ENCODE peak calls at places on chromosome 15, in seven cellular contexts. U, Q, I, L, W, E and R are unnamed samples.

GRCh38 chr15:50909044-50909342 is 510 bp downstream of the AP4E1 start:
- DNase-seq in U (no peak), Q (no peak), I (no peak), L (no peak), W (no peak), E (no peak), R (no peak)

GRCh38 chr15:36590838-36591237 is 11.4 kb downstream of the CDIN1 start:
- DNase-seq in U (peak), Q (no peak), I (no peak), L (peak), W (no peak), E (no peak), R (no peak)

GRCh38 chr15:70783610-70784021 is 20.3 kb upstream of the UACA start:
- DNase-seq in U (no peak), Q (no peak), I (no peak), L (peak), W (no peak), E (no peak), R (no peak)

GRCh38 chr15:26864664-26865191 is 2.1 kb upstream of the GABRA5 start:
- DNase-seq in U (peak), Q (no peak), I (peak), L (peak), W (no peak), E (peak), R (no peak)

GRCh38 chr15:70636540-70637165 is 126.7 kb downstream of the UACA start:
- DNase-seq in U (no peak), Q (no peak), I (peak), L (peak), W (no peak), E (peak), R (no peak)

GRCh38 chr15:78212546-78213424 is 21.6 kb downstream of the ACSBG1 start:
- DNase-seq in U (peak), Q (no peak), I (peak), L (peak), W (peak), E (no peak), R (no peak)

GRCh38 chr15:70535955-70536338 is 227.4 kb downstream of the UACA start:
- DNase-seq in U (no peak), Q (no peak), I (no peak), L (no peak), W (no peak), E (no peak), R (no peak)

GRCh38 chr15:87634361-87634760 is 622.2 kb downstream of the NTRK3 start:
- DNase-seq in U (no peak), Q (no peak), I (no peak), L (peak), W (no peak), E (no peak), R (no peak)

GRCh38 chr15:61171190-61171589 is 57.9 kb downstream of the RORA start:
- DNase-seq in U (no peak), Q (no peak), I (no peak), L (no peak), W (no peak), E (no peak), R (no peak)

GRCh38 chr15:51736646-51737537 is 563 bp downstream of the LYSMD2 start:
- DNase-seq in U (no peak), Q (peak), I (peak), L (peak), W (peak), E (peak), R (peak)

GRCh38 chr15:101609742-101610627 is 42.2 kb downstream of the TM2D3 start:
- DNase-seq in U (no peak), Q (no peak), I (no peak), L (no peak), W (no peak), E (no peak), R (no peak)

GRCh38 chr15:33960160-33960559 is 8.1 kb upstream of the CHRM5 start:
- DNase-seq in U (no peak), Q (no peak), I (peak), L (no peak), W (no peak), E (no peak), R (no peak)

GRCh38 chr15:96254168-96254567 is 76.3 kb upstream of the NR2F2 start:
- DNase-seq in U (no peak), Q (no peak), I (no peak), L (no peak), W (no peak), E (peak), R (no peak)

GRCh38 chr15:100940785-100941379 is 21.7 kb downstream of the LRRK1 start:
- DNase-seq in U (no peak), Q (no peak), I (peak), L (no peak), W (no peak), E (no peak), R (no peak)

GRCh38 chr15:56058986-56059385 is 65.6 kb upstream of the NEDD4 start:
- DNase-seq in U (no peak), Q (no peak), I (no peak), L (no peak), W (no peak), E (no peak), R (no peak)

GRCh38 chr15:101379647-101380046 is 84.6 kb upstream of the SNRPA1 start:
- DNase-seq in U (no peak), Q (no peak), I (no peak), L (no peak), W (no peak), E (no peak), R (no peak)

GRCh38 chr15:96460106-96460505 is 129.6 kb downstream of the NR2F2 start:
- DNase-seq in U (no peak), Q (no peak), I (no peak), L (no peak), W (no peak), E (no peak), R (no peak)

GRCh38 chr15:70339551-70340517 is 242.1 kb upstream of the TLE3 start:
- DNase-seq in U (no peak), Q (no peak), I (peak), L (peak), W (no peak), E (no peak), R (no peak)

GRCh38 chr15:98946301-98947255 is 61.0 kb downstream of the PGPEP1L start:
- DNase-seq in U (peak), Q (no peak), I (no peak), L (no peak), W (peak), E (no peak), R (no peak)

GRCh38 chr15:45640610-45641009 is 5.8 kb downstream of the SQOR start:
- DNase-seq in U (peak), Q (no peak), I (no peak), L (peak), W (no peak), E (no peak), R (no peak)

GRCh38 chr15:34216527-34217270 is 6.8 kb upstream of the KATNBL1 start:
- DNase-seq in U (no peak), Q (no peak), I (no peak), L (no peak), W (no peak), E (no peak), R (no peak)

GRCh38 chr15:40092416-40093223 is 16.1 kb downstream of the BMF start:
- DNase-seq in U (peak), Q (no peak), I (no peak), L (peak), W (peak), E (peak), R (peak)

GRCh38 chr15:72902245-72902928 is 118.8 kb upstream of the ADPGK start:
- DNase-seq in U (peak), Q (no peak), I (no peak), L (peak), W (peak), E (no peak), R (peak)

GRCh38 chr15:39459538-39459937 is 121.3 kb upstream of the THBS1 start:
- DNase-seq in U (no peak), Q (no peak), I (no peak), L (peak), W (no peak), E (no peak), R (no peak)

GRCh38 chr15:85792872-85793621 is 1.7 kb downstream of the KLHL25 start:
- DNase-seq in U (no peak), Q (no peak), I (no peak), L (peak), W (no peak), E (no peak), R (no peak)

GRCh38 chr15:98798375-98798893 is 150.1 kb downstream of the IGF1R start:
- DNase-seq in U (no peak), Q (no peak), I (no peak), L (no peak), W (no peak), E (no peak), R (no peak)

GRCh38 chr15:71596672-71597071 is 213.7 kb upstream of the NR2E3 start:
- DNase-seq in U (no peak), Q (no peak), I (no peak), L (no peak), W (peak), E (no peak), R (peak)

GRCh38 chr15:48233246-48233645 is 27.1 kb downstream of the SLC12A1 start:
- DNase-seq in U (no peak), Q (no peak), I (no peak), L (no peak), W (no peak), E (no peak), R (no peak)

GRCh38 chr15:72857331-72858065 is 73.9 kb upstream of the ADPGK start:
- DNase-seq in U (no peak), Q (no peak), I (no peak), L (no peak), W (no peak), E (no peak), R (no peak)

GRCh38 chr15:82850731-82851130 is 41.3 kb downstream of the WHAMM start:
- DNase-seq in U (no peak), Q (no peak), I (no peak), L (no peak), W (no peak), E (no peak), R (no peak)

GRCh38 chr15:36658905-36659304 is 79.5 kb downstream of the CDIN1 start:
- DNase-seq in U (no peak), Q (no peak), I (no peak), L (no peak), W (no peak), E (no peak), R (no peak)

GRCh38 chr15:55372701-55373440 is 35.3 kb downstream of the CCPG1 start:
- DNase-seq in U (no peak), Q (no peak), I (no peak), L (no peak), W (no peak), E (no peak), R (no peak)

GRCh38 chr15:64528871-64529270 is 68.5 kb downstream of the ZNF609 start:
- DNase-seq in U (no peak), Q (no peak), I (no peak), L (no peak), W (no peak), E (no peak), R (no peak)

GRCh38 chr15:68441045-68441743 is 9.2 kb upstream of the ITGA11 start:
- DNase-seq in U (peak), Q (no peak), I (no peak), L (no peak), W (no peak), E (no peak), R (no peak)

GRCh38 chr15:25248583-25249235 is 190.1 kb downstream of the UBE3A start:
- DNase-seq in U (no peak), Q (no peak), I (no peak), L (no peak), W (peak), E (no peak), R (peak)

GRCh38 chr15:88604972-88605506 is 16.1 kb upstream of the AEN start:
- DNase-seq in U (no peak), Q (no peak), I (no peak), L (no peak), W (no peak), E (peak), R (no peak)

GRCh38 chr15:98905981-98906711 is 101.4 kb downstream of the PGPEP1L start:
- DNase-seq in U (no peak), Q (no peak), I (no peak), L (peak), W (no peak), E (no peak), R (no peak)

GRCh38 chr15:66936115-66936863 is 129.1 kb upstream of the SMAD3 start:
- DNase-seq in U (no peak), Q (no peak), I (no peak), L (peak), W (peak), E (no peak), R (no peak)
- H3K4me3 ChIP-seq in U (peak), Q (no peak), I (no peak), L (peak), W (peak), E (no peak), R (no peak)

GRCh38 chr15:75920079-75920478 is 16.4 kb downstream of the FBXO22 start:
- DNase-seq in U (no peak), Q (no peak), I (no peak), L (peak), W (no peak), E (no peak), R (no peak)
- H3K4me3 ChIP-seq in U (no peak), Q (no peak), I (no peak), L (no peak), W (no peak), E (no peak), R (no peak)

GRCh38 chr15:92714071-92714456 is 58.5 kb upstream of the FAM174B start:
- DNase-seq in U (peak), Q (no peak), I (peak), L (peak), W (no peak), E (peak), R (no peak)
- H3K4me3 ChIP-seq in U (peak), Q (peak), I (peak), L (peak), W (peak), E (peak), R (peak)

GRCh38 chr15:58369956-58370355 is 61.8 kb upstream of the LIPC start:
- DNase-seq in U (no peak), Q (no peak), I (no peak), L (no peak), W (no peak), E (no peak), R (no peak)

GRCh38 chr15:58374147-58374546 is 57.6 kb upstream of the LIPC start:
- DNase-seq in U (no peak), Q (no peak), I (no peak), L (no peak), W (no peak), E (no peak), R (no peak)

DNA sequence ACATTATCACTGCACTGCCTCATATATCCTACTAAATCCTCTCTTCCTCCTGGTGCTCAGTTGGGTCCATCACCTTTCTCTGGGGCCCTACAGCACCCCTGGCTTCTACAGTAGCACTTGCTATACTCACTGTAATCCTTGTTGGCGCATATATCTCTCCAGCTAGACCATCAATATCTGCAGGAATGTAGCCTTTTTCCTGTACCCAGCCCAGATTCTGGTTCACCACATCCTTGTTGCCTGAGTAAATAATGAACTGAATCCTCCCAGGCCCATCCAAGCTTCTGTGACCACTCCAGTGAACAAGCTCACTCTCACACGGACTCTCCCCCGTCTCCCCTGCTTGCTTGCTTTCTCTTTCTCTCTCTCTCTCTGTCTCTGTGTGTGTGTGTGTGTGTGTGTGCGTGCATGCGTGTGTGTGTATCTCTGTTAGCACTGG is 62.5 kb upstream of the LIPC start:
- DNase-seq in U (peak), Q (peak), I (no peak), L (peak), W (no peak), E (no peak), R (no peak)
- H3K4me3 ChIP-seq in U (peak), Q (peak), I (no peak), L (no peak), W (no peak), E (no peak), R (no peak)

DNA sequence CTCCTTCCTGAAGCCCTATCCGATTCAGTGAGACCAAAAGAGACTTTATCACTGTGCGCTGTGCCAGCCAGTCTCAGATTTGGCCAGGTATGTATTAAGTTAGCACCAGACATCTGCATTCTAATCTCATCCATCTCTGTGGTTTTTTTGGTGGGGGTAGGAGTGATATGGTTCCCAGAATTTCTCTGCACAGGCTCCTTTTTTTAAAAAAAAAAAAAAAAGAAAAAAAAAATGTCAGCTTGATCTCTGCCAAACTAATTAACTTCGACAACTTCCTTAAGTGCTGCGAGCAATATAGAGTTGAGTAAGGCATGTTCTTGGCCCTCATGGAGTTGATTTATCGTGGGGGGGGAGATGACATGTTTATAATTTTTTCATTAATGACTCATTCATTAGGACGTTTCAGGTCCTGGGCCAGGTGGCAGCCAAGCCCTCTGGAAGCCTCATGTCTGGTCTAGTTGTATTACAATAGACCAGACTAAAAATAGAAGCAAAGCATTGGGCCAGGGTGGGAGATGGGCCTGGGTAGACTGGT is 12.9 kb downstream of the SLCO3A1 start:
- DNase-seq in U (no peak), Q (no peak), I (no peak), L (no peak), W (no peak), E (no peak), R (no peak)
- H3K4me3 ChIP-seq in U (no peak), Q (no peak), I (no peak), L (no peak), W (peak), E (no peak), R (no peak)

DNA sequence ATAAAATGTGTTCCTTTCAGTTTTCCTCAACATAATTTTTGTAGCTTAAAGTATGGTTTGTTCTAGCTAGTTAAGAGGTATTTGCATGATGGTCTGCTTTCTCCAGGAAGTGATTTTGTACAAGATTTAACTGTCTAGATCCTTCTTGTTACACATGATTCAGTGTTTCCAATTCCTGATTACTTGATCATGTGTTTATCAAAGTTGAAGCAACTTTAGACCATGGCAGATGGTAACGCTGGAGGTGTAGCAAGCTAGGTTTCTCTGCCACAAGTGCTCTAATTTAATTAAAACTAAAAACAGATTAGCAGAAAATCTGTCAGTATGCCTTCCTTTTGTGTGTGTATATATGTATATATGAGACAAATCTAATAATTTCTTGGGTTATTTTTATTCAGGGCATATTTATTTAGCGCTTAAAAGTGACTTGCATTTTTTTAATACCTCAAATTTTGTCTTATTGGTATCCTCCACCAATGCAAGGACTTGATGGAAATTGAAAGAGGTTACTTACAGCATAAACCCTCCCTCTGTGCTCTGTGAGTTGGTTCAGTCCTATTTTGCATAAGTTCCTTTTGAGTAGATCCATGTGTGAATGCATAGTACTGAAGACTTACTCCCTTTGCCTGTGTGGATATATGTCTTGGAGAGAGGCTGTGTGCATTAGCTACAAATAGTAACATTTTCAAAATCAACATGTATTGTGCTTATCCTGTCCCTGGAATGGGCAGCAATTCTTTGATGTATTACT is 157.3 kb upstream of the CGNL1 start:
- DNase-seq in U (peak), Q (no peak), I (peak), L (peak), W (no peak), E (peak), R (no peak)
- H3K4me3 ChIP-seq in U (peak), Q (no peak), I (no peak), L (peak), W (peak), E (peak), R (no peak)

DNA sequence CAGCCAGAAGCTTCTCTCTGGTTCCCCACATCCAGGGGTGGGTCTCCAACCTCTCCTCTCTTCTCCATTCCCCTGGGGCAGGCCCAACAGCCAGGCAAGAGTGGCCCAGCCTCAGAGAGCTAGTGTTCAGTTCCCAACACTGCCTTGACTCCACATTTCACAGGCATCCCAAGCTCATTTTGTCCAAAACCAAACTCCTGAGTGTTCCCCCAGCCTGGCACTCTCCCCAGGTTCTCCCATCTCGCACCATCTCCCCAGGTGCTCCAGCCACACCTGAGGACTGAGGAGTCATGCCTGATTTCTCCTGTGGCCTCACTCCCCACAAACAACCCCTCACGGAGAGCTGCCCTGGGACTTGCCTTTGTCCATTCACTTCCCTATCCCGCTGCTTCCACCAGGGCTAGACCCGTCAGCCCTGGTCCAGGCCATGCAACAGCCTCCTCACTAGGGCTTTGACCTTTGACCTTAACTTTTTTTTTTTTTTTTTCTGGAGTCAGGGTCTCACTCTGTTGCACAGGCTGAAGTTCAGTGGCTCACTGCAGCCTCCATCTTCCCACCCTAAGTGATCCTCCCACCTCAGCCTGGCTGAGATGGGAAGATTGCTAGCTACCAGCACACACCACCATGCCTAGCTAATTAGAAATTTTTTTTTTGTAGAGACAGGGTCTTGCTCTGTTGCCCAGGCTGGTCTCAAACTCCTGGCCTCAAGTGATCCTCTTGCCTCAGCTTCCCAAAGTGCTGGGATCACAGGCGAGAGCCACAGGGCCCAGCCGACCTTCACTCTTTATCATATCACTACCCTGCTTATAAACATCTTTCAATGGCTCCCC is 3.9 kb upstream of the CSK start:
- DNase-seq in U (no peak), Q (no peak), I (peak), L (no peak), W (no peak), E (no peak), R (no peak)
- H3K4me3 ChIP-seq in U (no peak), Q (peak), I (peak), L (no peak), W (no peak), E (no peak), R (no peak)

DNA sequence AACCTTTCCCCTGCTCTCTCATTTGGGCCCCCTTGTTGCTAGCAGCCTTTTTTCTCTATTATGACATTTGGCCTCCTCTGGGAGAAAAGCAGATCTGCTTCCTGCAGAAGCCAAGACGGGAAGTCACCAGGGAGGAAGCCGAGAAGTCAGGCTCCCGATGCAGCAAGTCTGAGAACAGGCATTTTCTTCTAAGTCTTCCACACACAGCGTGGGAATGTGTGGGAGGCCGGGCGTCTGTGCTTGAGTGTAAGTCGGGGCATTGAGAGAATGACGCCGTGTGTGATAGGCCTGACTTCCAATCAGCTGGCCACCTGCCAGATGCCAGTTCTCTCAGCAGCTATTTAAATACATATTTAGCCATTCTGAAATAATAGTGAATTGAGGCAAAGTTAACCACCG is 75.8 kb upstream of the FAM98B start:
- DNase-seq in U (no peak), Q (no peak), I (peak), L (peak), W (peak), E (no peak), R (peak)
- H3K4me3 ChIP-seq in U (no peak), Q (no peak), I (no peak), L (no peak), W (peak), E (no peak), R (no peak)